ENCODE peak calls at places on chromosome 6, in five cellular contexts. O is CD8-positive, alpha-beta T cell; F is IMR-90; D is bronchial epithelial cell; E is heart right ventricle. U is an unnamed sample.

GRCh38 chr6:27630727-27631613 is 158.1 kb upstream of the ZNF184 start:
- DNase-seq in F (peak; percentile 47), E (no peak), D (peak; percentile 60), O (no peak), U (no peak)

GRCh38 chr6:161272600-161273355 is 1.1 kb downstream of the AGPAT4 start:
- DNase-seq in E (no peak), D (peak; percentile 53), O (no peak), F (peak; percentile 59), U (no peak)

GRCh38 chr6:170198298-170198697 is 92.6 kb downstream of the DLL1 start:
- DNase-seq in D (no peak), F (no peak), O (no peak), E (no peak), U (no peak)

GRCh38 chr6:146915671-146916127 is 288.5 kb upstream of the STXBP5 start:
- DNase-seq in O (no peak), D (peak; percentile 80), E (no peak), F (peak; percentile 72), U (no peak)

GRCh38 chr6:124927806-124928205 is 34.4 kb upstream of the RNF217 start:
- DNase-seq in D (peak; percentile 84), O (no peak), F (peak; percentile 84), E (no peak), U (no peak)

GRCh38 chr6:115977220-115977619 is 83.5 kb downstream of the FRK start:
- DNase-seq in E (no peak), D (no peak), O (no peak), F (no peak), U (no peak)

GRCh38 chr6:169794317-169795055 is 43.1 kb downstream of the ERMARD start:
- DNase-seq in D (no peak), O (no peak), F (no peak), E (no peak), U (no peak)

GRCh38 chr6:37860226-37860839 is 40.8 kb downstream of the ZFAND3 start:
- DNase-seq in D (peak; percentile 44), E (no peak), F (peak; percentile 65), O (peak; percentile 31), U (no peak)

GRCh38 chr6:169807699-169808607 is 56.5 kb downstream of the ERMARD start:
- DNase-seq in E (no peak), F (no peak), O (no peak), D (no peak), U (no peak)

GRCh38 chr6:40819182-40819834 is 219.7 kb downstream of the UNC5CL start:
- DNase-seq in O (no peak), E (no peak), D (no peak), F (no peak), U (no peak)

GRCh38 chr6:169988769-169989550 is 237.5 kb downstream of the ERMARD start:
- DNase-seq in D (no peak), E (no peak), F (no peak), O (no peak), U (no peak)

GRCh38 chr6:13813621-13814175 is 659 bp downstream of the MCUR1 start:
- DNase-seq in E (peak; percentile 69), O (no peak), F (peak; percentile 50), D (peak; percentile 33), U (peak; percentile 9)

GRCh38 chr6:36586606-36587005 is 7.6 kb upstream of the SRSF3 start:
- DNase-seq in O (no peak), F (no peak), D (no peak), E (no peak), U (no peak)

GRCh38 chr6:160513836-160514235 is 150.2 kb downstream of the LPA start:
- DNase-seq in E (no peak), O (no peak), D (peak; percentile 44), F (no peak), U (no peak)

GRCh38 chr6:26328265-26328844 is 36.6 kb upstream of the BTN3A2 start:
- DNase-seq in E (no peak), F (no peak), D (no peak), O (peak; percentile 24), U (no peak)

GRCh38 chr6:132813173-132813856 is 1.1 kb upstream of the RPS12 start:
- DNase-seq in D (peak; percentile 53), O (peak; percentile 23), F (no peak), E (peak; percentile 25), U (no peak)

GRCh38 chr6:21634582-21634981 is 41.0 kb downstream of the SOX4 start:
- DNase-seq in D (peak; percentile 99), O (no peak), E (no peak), F (peak; percentile 96), U (peak; percentile 86)

GRCh38 chr6:151627689-151628444 is 134.1 kb downstream of the CCDC170 start:
- DNase-seq in D (peak; percentile 92), F (no peak), E (no peak), O (no peak), U (no peak)

DNA sequence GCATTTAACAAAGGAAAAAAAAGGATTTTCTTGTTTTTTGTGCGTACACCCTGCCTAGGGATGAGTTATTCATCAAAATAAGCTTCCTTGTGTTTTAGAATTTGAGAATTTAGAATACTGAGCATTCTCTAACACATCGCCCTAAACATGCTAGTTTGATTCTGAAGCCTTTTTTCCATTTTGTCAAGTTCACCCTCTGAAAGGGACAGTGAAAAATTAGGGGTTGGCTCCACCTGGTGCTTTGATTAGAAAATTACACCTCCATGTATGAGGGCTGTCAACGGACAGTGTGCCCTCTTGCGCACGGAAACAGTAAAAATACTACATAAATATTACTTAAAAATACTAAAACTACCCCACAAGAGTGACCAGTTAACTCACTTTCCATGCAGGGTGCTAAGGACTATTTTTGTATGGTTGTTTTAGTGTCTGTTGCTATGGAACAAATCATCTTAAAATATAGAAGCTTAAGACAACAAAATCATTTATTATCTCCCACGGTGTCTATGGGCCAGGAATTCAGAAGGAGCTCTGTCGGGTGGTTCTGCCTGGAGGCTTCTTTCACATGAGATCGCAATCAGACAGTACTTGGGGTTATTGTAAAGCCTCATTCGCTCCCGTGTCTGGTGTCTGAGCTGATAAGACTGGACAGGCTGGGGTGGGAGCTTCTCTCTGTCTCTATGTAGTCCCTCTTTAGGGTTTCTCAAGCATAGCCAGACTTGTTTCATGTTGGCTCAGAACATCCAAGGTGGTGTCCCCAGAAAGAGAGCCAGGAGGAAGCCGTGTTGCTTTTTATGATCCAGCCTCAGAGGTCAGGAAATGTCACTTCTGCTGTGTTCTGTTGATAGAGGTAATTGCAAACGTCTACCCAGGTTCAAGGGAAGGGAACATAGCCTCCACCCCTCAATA is 41.1 kb upstream of the TMEM170B start:
- DNase-seq in D (peak; percentile 78), F (peak; percentile 84), E (no peak), O (peak; percentile 72), U (peak; percentile 39)
- H3K4me3 ChIP-seq in D (no peak overlapping the region), F (no peak overlapping the region), E (no peak overlapping the region), O (no peak overlapping the region), U (no peak overlapping the region)

GRCh38 chr6:144148891-144149290 is 1.4 kb upstream of the STX11 start:
- DNase-seq in O (no peak), E (no peak), D (no peak), F (peak; percentile 26), U (no peak)

GRCh38 chr6:144151010-144151727 is 852 bp downstream of the STX11 start:
- DNase-seq in D (peak; percentile 64), E (no peak), O (peak; percentile 48), F (no peak), U (no peak)

GRCh38 chr6:144149894-144150672 is at the start of gene STX11:
- DNase-seq in D (peak; percentile 13), E (peak; percentile 80), F (peak; percentile 29), O (peak; percentile 67), U (no peak)

GRCh38 chr6:144150673-144151009 is 324 bp downstream of the STX11 start:
- DNase-seq in F (peak; percentile 18), D (peak; percentile 11), E (peak; percentile 22), O (peak; percentile 43), U (no peak)

GRCh38 chr6:144149558-144149893 is 791 bp upstream of the STX11 start:
- DNase-seq in E (no peak), O (no peak), F (no peak), D (no peak), U (no peak)
- H3K27me3 ChIP-seq in E (no peaks in the 10 kb centered on the region), O (no peaks in the 10 kb centered on the region), F (peaks cover 13% of the 10 kb centered on the region), D (peaks cover 2% of the 10 kb centered on the region), U (no peaks in the 10 kb centered on the region)

DNA sequence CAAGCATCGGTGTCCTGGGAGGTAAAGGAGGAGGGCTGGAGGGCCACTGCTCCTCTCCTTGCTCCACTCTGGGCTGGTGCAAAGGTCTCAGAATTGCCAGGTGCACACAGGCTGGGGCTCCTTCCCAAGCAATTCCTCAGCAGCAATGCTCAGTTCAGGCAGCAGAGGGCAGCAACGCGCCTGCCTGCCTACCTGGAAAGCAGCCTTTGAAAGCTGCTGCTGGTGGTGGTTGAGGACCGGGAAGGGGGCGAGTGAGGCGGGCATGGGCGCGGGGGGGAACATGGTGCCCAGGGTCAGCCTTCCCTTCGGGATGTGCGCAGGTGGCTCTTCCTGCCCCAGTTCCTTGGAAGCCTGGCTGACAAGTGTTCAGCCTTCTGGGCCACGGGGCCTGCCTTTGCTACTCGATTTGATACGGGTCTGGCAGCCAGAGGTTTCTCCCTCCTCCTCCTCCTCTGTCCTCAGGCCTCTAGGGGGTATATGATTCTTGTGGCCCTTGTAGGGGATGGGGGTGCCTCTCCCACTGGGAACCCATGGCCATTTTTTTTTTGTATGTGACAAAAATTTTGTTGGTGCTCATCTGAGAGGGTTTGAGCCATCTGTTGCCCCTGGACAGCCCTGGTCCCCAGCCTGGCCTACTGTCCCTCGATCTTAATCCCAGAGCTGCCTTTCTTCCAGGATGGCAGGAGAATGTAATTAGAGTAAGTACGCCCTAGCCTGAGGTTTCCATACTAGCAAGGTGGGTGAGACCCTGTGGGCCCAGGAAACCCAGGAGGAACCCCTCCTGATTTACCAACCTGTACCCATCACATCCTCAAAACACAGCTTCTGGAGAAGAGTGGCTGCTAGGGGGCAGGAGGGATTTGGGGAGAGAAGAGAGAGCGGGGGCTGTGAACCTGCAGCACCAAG is 20.1 kb downstream of the MRPS18A start:
- DNase-seq in E (peak; percentile 85), F (peak; percentile 60), D (peak; percentile 65), O (peak; percentile 77), U (no peak)
- H3K4me3 ChIP-seq in E (no peak overlapping the region), F (no peak overlapping the region), D (no peak overlapping the region), O (no peak overlapping the region), U (no peak overlapping the region)

GRCh38 chr6:96994660-96995059 is 70.1 kb downstream of the KLHL32 start:
- DNase-seq in D (no peak), O (no peak), E (no peak), F (no peak), U (no peak)

GRCh38 chr6:96990462-96990861 is 65.9 kb downstream of the KLHL32 start:
- DNase-seq in D (no peak), F (no peak), E (no peak), O (no peak), U (no peak)

GRCh38 chr6:96995903-96996302 is 71.4 kb downstream of the KLHL32 start:
- DNase-seq in O (no peak), F (no peak), D (no peak), E (no peak), U (no peak)

GRCh38 chr6:96990989-96991388 is 66.5 kb downstream of the KLHL32 start:
- DNase-seq in D (no peak), O (no peak), F (no peak), E (no peak), U (no peak)

DNA sequence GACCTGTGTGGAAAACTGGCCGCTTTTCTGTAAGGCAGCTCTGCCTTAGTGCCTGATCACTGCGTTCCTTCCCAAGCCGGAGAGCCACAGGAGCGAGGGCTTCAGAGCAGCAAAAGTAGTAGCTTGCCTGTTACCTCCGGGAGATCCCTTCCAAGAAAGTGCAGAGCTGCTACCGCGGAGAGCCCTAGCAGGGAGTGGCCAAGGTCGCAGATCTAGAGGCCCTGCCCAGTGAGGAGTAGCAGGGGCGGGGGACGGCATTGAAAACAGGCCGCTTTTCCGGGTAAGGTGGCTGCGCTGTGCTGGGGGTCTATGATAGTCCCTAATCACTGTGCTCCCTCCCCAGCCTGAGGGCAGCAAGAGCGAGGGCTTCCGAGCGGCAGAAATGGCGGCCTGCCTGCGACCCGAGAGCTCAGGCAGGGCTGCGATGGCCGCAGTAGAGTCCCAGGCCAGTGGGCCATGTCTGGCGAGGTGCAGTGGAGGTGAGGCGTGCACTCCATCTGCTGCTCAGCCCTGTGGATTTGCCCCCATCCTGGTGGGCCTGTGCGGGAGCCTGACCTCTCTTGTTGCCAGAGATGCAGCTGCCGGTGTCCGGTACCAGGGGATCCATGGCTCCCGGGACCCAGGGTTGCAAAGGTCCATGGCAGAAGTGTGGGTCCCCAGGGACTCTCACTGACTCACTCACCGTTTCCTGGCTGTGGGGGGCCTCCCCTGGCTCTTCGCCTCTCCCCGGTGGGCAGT is 67.3 kb downstream of the KLHL32 start:
- DNase-seq in F (no peak), E (no peak), O (no peak), D (no peak), U (no peak)
- H3K27me3 ChIP-seq in F (no peaks in the 10 kb centered on the region), E (no peaks in the 10 kb centered on the region), O (no peaks in the 10 kb centered on the region), D (no peaks in the 10 kb centered on the region), U (no peaks in the 10 kb centered on the region)

U was measured in BJ.